ENCODE peak calls at places on chromosomes 11 and 22, in seven cellular contexts. Y is uterus, T is A549, N is pancreas, Z is kidney, D is stomach, P is tibial artery. X is an unnamed sample.

GRCh38 chr11:112961751-112962747 is 829 bp downstream of the NCAM1 start:
- DNase-seq in P (no peak), Y (peak; percentile 50), T (no peak), Z (peak; percentile 72), N (peak; percentile 22), D (no peak), X (no peak)

GRCh38 chr22:24926849-24927579 is 19.5 kb downstream of the LHFPL7 start:
- DNase-seq in Y (no peak), Z (no peak), T (no peak), P (no peak), D (no peak), N (no peak), X (peak; percentile 40)

GRCh38 chr22:38802671-38803121 is 8.8 kb upstream of the DNAL4 start:
- DNase-seq in T (peak; percentile 79), P (peak; percentile 88), N (no peak), D (peak; percentile 35), Y (peak; percentile 58), Z (peak; percentile 86), X (peak; percentile 72)

GRCh38 chr11:2587976-2588748 is 111.6 kb downstream of the KCNQ1OT1 start:
- DNase-seq in P (peak; percentile 53), N (peak; percentile 15), Z (peak; percentile 68), T (no peak), D (peak; percentile 14), Y (no peak), X (no peak)

GRCh38 chr11:5603326-5603725 is 6.9 kb downstream of the TRIM6 start:
- DNase-seq in N (no peak), D (no peak), T (no peak), Z (no peak), Y (no peak), P (no peak), X (no peak)

GRCh38 chr11:113378013-113378412 is 9.6 kb upstream of the ANKK1 start:
- DNase-seq in D (no peak), N (no peak), P (no peak), Z (no peak), Y (no peak), T (no peak), X (no peak)

GRCh38 chr22:21937821-21938070 is 14.9 kb downstream of the PPM1F start:
- DNase-seq in T (no peak), Y (peak; percentile 77), P (no peak), N (peak; percentile 73), D (no peak), Z (no peak), X (no peak)

GRCh38 chr11:20127671-20128527 is 32.4 kb downstream of the DBX1 start:
- DNase-seq in P (peak; percentile 88), Z (peak; percentile 87), T (peak; percentile 66), N (peak; percentile 78), D (peak; percentile 81), Y (peak; percentile 72), X (peak; percentile 64)

GRCh38 chr22:44523981-44524759 is 26.1 kb upstream of the RTL6 start:
- DNase-seq in T (no peak), Y (peak; percentile 74), D (peak; percentile 38), N (no peak), P (peak; percentile 25), Z (no peak), X (peak; percentile 93)

GRCh38 chr11:132632641-132633124 is 899.6 kb downstream of the OPCML start:
- DNase-seq in P (no peak), Y (no peak), D (no peak), T (no peak), N (no peak), Z (no peak), X (peak; percentile 99)

GRCh38 chr11:118049771-118050170 is 27.1 kb upstream of the TMPRSS4 start:
- DNase-seq in T (no peak), Y (no peak), D (peak; percentile 4), Z (no peak), P (peak; percentile 31), N (no peak), X (no peak)

GRCh38 chr11:45927684-45928413 is 5.4 kb downstream of the LARGE2 start:
- DNase-seq in Y (no peak), P (peak; percentile 62), T (no peak), N (no peak), D (no peak), Z (peak; percentile 66), X (no peak)

GRCh38 chr11:46272816-46273427 is 4.5 kb upstream of the CREB3L1 start:
- DNase-seq in P (peak; percentile 81), D (peak; percentile 72), T (no peak), N (peak; percentile 62), Y (peak; percentile 69), Z (no peak), X (no peak)

GRCh38 chr11:2883717-2884423 is 1.7 kb downstream of the CDKN1C start:
- DNase-seq in D (no peak), Y (no peak), Z (no peak), T (no peak), P (peak; percentile 71), N (no peak), X (no peak)

GRCh38 chr11:26947904-26948639 is 45.8 kb upstream of the FIBIN start:
- DNase-seq in P (no peak), D (no peak), Y (no peak), T (no peak), N (no peak), Z (no peak), X (peak; percentile 40)

GRCh38 chr11:71483689-71484088 is 30.7 kb downstream of the NADSYN1 start:
- DNase-seq in P (peak; percentile 17), Y (no peak), T (no peak), N (no peak), D (no peak), Z (no peak), X (no peak)

GRCh38 chr11:14972581-14973490 is 685 bp upstream of the CALCA start:
- DNase-seq in D (no peak), Z (no peak), T (no peak), Y (no peak), P (no peak), N (no peak), X (no peak)

GRCh38 chr11:38814670-38815069 is 2216.6 kb upstream of the RAG2 start:
- DNase-seq in Y (no peak), T (no peak), Z (no peak), N (no peak), P (no peak), D (no peak), X (no peak)

GRCh38 chr11:29120329-29120695 is 896.5 kb downstream of the KCNA4 start:
- DNase-seq in N (no peak), Y (no peak), Z (no peak), D (no peak), T (no peak), P (no peak), X (no peak)

GRCh38 chr11:74004694-74005615 is 3.9 kb downstream of the UCP3 start:
- DNase-seq in Z (no peak), N (no peak), P (peak; percentile 20), D (peak; percentile 53), Y (no peak), T (no peak), X (no peak)

GRCh38 chr11:76752321-76753175 is 30.6 kb upstream of the TSKU start:
- DNase-seq in N (peak; percentile 50), Y (peak; percentile 91), D (peak; percentile 71), Z (peak; percentile 90), P (peak; percentile 94), T (no peak), X (peak; percentile 12)

GRCh38 chr11:32886180-32886579 is 6.4 kb upstream of the QSER1 start:
- DNase-seq in T (no peak), Z (no peak), P (no peak), N (no peak), Y (no peak), D (no peak), X (no peak)

GRCh38 chr11:32881286-32881685 is 11.3 kb upstream of the QSER1 start:
- DNase-seq in Y (no peak), D (no peak), P (no peak), T (no peak), Z (no peak), N (no peak), X (no peak)

GRCh38 chr11:32885556-32885955 is 7.1 kb upstream of the QSER1 start:
- DNase-seq in N (no peak), D (no peak), Y (no peak), T (no peak), Z (no peak), P (no peak), X (no peak)

GRCh38 chr11:32884770-32885384 is 7.7 kb upstream of the QSER1 start:
- DNase-seq in Y (no peak), Z (no peak), N (no peak), D (no peak), T (no peak), P (no peak), X (peak; percentile 9)

DNA sequence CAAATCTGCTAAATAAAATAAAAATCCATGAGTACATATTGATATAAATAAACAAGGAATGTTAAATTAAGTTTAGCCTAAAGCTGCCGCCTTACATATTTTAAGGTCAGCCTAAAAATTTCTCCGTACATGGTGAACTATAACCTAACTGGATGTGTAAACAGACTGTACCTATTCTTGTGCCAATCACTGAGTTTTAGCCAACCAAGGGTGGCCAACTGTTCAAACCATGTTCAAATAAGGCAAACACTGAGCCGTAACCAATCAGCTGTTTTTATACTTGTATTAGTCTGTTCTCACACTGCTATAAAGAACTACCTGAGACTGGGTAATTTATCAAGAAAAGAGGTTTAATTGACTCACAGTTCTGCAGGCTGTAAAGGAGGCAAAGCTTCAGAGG is 8.6 kb upstream of the QSER1 start:
- DNase-seq in T (no peak), D (no peak), Y (no peak), P (no peak), Z (no peak), N (no peak), X (no peak)
- H3K27ac ChIP-seq in T (no peak overlapping the region), D (no peak overlapping the region), Y (no peak overlapping the region), P (no peak overlapping the region), Z (no peak overlapping the region), N (no peak overlapping the region), X (no peak overlapping the region)

DNA sequence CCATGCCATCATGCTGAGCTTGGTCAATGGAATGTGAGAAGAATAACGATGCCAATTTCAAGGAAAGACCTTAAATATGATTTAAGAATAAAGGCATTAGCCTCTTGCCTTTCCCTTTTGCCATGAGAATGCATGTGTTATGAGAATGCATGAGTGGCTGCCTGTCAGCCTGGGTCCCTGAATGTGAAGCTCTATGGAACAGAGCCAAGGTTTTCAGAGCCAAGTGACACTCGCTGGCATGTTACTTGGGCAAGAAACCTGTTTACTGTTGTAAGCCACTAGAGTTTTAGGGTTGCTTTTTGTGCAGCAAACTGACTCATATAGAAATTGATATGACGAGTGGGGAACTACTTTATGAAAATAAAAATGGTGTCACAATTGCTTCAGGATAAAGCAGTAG is 75.7 kb downstream of the JRKL start:
- DNase-seq in D (no peak), Z (no peak), Y (no peak), T (no peak), N (no peak), P (no peak), X (no peak)
- H3K4me3 ChIP-seq in D (no peak overlapping the region), Z (no peak overlapping the region), Y (no peak overlapping the region), T (no peak overlapping the region), N (no peak overlapping the region), P (no peak overlapping the region), X (no peak overlapping the region)

GRCh38 chr11:995752-996420 is 40.6 kb downstream of the MUC6 start:
- DNase-seq in T (no peak), Y (peak; percentile 49), D (no peak), N (peak; percentile 69), P (no peak), Z (no peak), X (no peak)
- TF ChIP-seq CTCF in T (no peak), Y (no peak), D (no peak), N (no peak), P (no peak), Z (no peak), X (no peak)

DNA sequence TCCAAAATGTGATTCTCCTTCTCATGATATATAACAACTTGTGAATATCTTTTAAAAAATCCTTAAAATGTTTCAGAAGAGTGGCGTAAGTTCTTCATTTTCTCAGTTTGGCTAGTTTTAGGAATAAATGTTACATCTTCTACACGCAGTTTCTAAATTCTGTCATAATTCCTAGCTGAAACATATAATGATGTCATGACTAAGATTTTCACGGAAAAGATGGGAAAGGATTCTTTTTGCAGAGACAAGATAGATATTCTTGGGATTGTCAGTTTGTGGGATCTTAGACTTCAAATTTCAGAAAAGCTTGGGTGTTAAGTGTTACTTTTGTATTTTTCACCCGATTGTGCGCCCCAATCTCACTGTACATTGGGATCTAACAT is 1.7 kb downstream of the EED start:
- DNase-seq in N (no peak), Z (no peak), D (no peak), Y (no peak), P (no peak), T (no peak), X (no peak)
- H3K27ac ChIP-seq in N (no peak overlapping the region), Z (no peak overlapping the region), D (no peak overlapping the region), Y (no peak overlapping the region), P (no peak overlapping the region), T (no peak overlapping the region), X (no peak overlapping the region)